ENCODE peak calls at places on chromosomes 7 and 10, in ten cellular contexts. One of them, this sample, is unnamed.

GRCh38 chr7:142960955-142961512 is 1.1 kb downstream of the KEL start:
- DNase-seq in lower lobe of right lung: no peak
- DNase-seq in NCI-H1105: no peak
- DNase-seq in HAP-1: no peak
- DNase-seq in endothelial cell: no peak
- DNase-seq in central memory CD4-positive, alpha-beta T cell: no peak
- DNase-seq in effector memory CD8-positive, alpha-beta T cell: no peak
- DNase-seq in endodermal cell: no peak
- DNase-seq in T-cell: no peak
- DNase-seq in amygdala: no peak
- DNase-seq in this sample: no peak

GRCh38 chr10:96457341-96457740 is 56.4 kb downstream of the TLL2 start:
- DNase-seq in lower lobe of right lung: no peak
- DNase-seq in NCI-H1105: no peak
- DNase-seq in HAP-1: no peak
- DNase-seq in endothelial cell: no peak
- DNase-seq in central memory CD4-positive, alpha-beta T cell: no peak
- DNase-seq in effector memory CD8-positive, alpha-beta T cell: no peak
- DNase-seq in endodermal cell: no peak
- DNase-seq in T-cell: no peak
- DNase-seq in amygdala: no peak
- DNase-seq in this sample: no peak

GRCh38 chr10:128186959-128187787 is 61.0 kb upstream of the MKI67 start:
- DNase-seq in lower lobe of right lung: no peak
- DNase-seq in NCI-H1105: no peak
- DNase-seq in HAP-1: no peak
- DNase-seq in endothelial cell: no peak
- DNase-seq in central memory CD4-positive, alpha-beta T cell: peak
- DNase-seq in effector memory CD8-positive, alpha-beta T cell: no peak
- DNase-seq in endodermal cell: no peak
- DNase-seq in T-cell: no peak
- DNase-seq in amygdala: no peak
- DNase-seq in this sample: no peak

GRCh38 chr7:11373546-11374142 is 400.0 kb downstream of the PHF14 start:
- DNase-seq in lower lobe of right lung: no peak
- DNase-seq in NCI-H1105: peak
- DNase-seq in HAP-1: no peak
- DNase-seq in endothelial cell: no peak
- DNase-seq in central memory CD4-positive, alpha-beta T cell: no peak
- DNase-seq in effector memory CD8-positive, alpha-beta T cell: no peak
- DNase-seq in endodermal cell: no peak
- DNase-seq in T-cell: no peak
- DNase-seq in amygdala: no peak
- DNase-seq in this sample: no peak

GRCh38 chr10:80493482-80494021 is 39.4 kb downstream of the TSPAN14 start:
- DNase-seq in lower lobe of right lung: no peak
- DNase-seq in NCI-H1105: no peak
- DNase-seq in HAP-1: no peak
- DNase-seq in endothelial cell: no peak
- DNase-seq in central memory CD4-positive, alpha-beta T cell: peak
- DNase-seq in effector memory CD8-positive, alpha-beta T cell: no peak
- DNase-seq in endodermal cell: no peak
- DNase-seq in T-cell: no peak
- DNase-seq in amygdala: no peak
- DNase-seq in this sample: no peak

GRCh38 chr10:43983405-43983804 is 334.7 kb upstream of the ZNF32 start:
- DNase-seq in lower lobe of right lung: no peak
- DNase-seq in NCI-H1105: no peak
- DNase-seq in HAP-1: no peak
- DNase-seq in endothelial cell: no peak
- DNase-seq in central memory CD4-positive, alpha-beta T cell: no peak
- DNase-seq in effector memory CD8-positive, alpha-beta T cell: no peak
- DNase-seq in endodermal cell: no peak
- DNase-seq in T-cell: no peak
- DNase-seq in amygdala: no peak
- DNase-seq in this sample: no peak

GRCh38 chr7:139658919-139659675 is 118.7 kb downstream of the HIPK2 start:
- DNase-seq in lower lobe of right lung: no peak
- DNase-seq in NCI-H1105: no peak
- DNase-seq in HAP-1: no peak
- DNase-seq in endothelial cell: no peak
- DNase-seq in central memory CD4-positive, alpha-beta T cell: no peak
- DNase-seq in effector memory CD8-positive, alpha-beta T cell: no peak
- DNase-seq in endodermal cell: no peak
- DNase-seq in T-cell: no peak
- DNase-seq in amygdala: peak
- DNase-seq in this sample: no peak

GRCh38 chr7:157120181-157120580 is 18.5 kb upstream of the UBE3C start:
- DNase-seq in lower lobe of right lung: no peak
- DNase-seq in NCI-H1105: no peak
- DNase-seq in HAP-1: no peak
- DNase-seq in endothelial cell: no peak
- DNase-seq in central memory CD4-positive, alpha-beta T cell: no peak
- DNase-seq in effector memory CD8-positive, alpha-beta T cell: no peak
- DNase-seq in endodermal cell: no peak
- DNase-seq in T-cell: no peak
- DNase-seq in amygdala: no peak
- DNase-seq in this sample: no peak

GRCh38 chr7:143360788-143361551 is 1.5 kb downstream of the FAM131B start:
- DNase-seq in lower lobe of right lung: no peak
- DNase-seq in NCI-H1105: peak
- DNase-seq in HAP-1: no peak
- DNase-seq in endothelial cell: no peak
- DNase-seq in central memory CD4-positive, alpha-beta T cell: no peak
- DNase-seq in effector memory CD8-positive, alpha-beta T cell: no peak
- DNase-seq in endodermal cell: peak
- DNase-seq in T-cell: no peak
- DNase-seq in amygdala: no peak
- DNase-seq in this sample: no peak

GRCh38 chr10:104291439-104291951 is 22.5 kb downstream of the GSTO2 start:
- DNase-seq in lower lobe of right lung: peak
- DNase-seq in NCI-H1105: peak
- DNase-seq in HAP-1: peak
- DNase-seq in endothelial cell: peak
- DNase-seq in central memory CD4-positive, alpha-beta T cell: peak
- DNase-seq in effector memory CD8-positive, alpha-beta T cell: peak
- DNase-seq in endodermal cell: peak
- DNase-seq in T-cell: peak
- DNase-seq in amygdala: peak
- DNase-seq in this sample: peak

GRCh38 chr7:22154130-22154529 is 202.8 kb downstream of the RAPGEF5 start:
- DNase-seq in lower lobe of right lung: no peak
- DNase-seq in NCI-H1105: no peak
- DNase-seq in HAP-1: peak
- DNase-seq in endothelial cell: peak
- DNase-seq in central memory CD4-positive, alpha-beta T cell: no peak
- DNase-seq in effector memory CD8-positive, alpha-beta T cell: no peak
- DNase-seq in endodermal cell: no peak
- DNase-seq in T-cell: no peak
- DNase-seq in amygdala: no peak
- DNase-seq in this sample: no peak

GRCh38 chr7:74544706-74545469 is 91.2 kb downstream of the GTF2IRD1 start:
- DNase-seq in lower lobe of right lung: peak
- DNase-seq in NCI-H1105: no peak
- DNase-seq in HAP-1: peak
- DNase-seq in endothelial cell: peak
- DNase-seq in central memory CD4-positive, alpha-beta T cell: no peak
- DNase-seq in effector memory CD8-positive, alpha-beta T cell: no peak
- DNase-seq in endodermal cell: peak
- DNase-seq in T-cell: no peak
- DNase-seq in amygdala: no peak
- DNase-seq in this sample: no peak

GRCh38 chr10:15856328-15857000 is 3.8 kb downstream of the MINDY3 start:
- DNase-seq in lower lobe of right lung: no peak
- DNase-seq in NCI-H1105: no peak
- DNase-seq in HAP-1: peak
- DNase-seq in endothelial cell: no peak
- DNase-seq in central memory CD4-positive, alpha-beta T cell: no peak
- DNase-seq in effector memory CD8-positive, alpha-beta T cell: no peak
- DNase-seq in endodermal cell: peak
- DNase-seq in T-cell: no peak
- DNase-seq in amygdala: no peak
- DNase-seq in this sample: no peak

GRCh38 chr10:110845756-110846620 is 25.7 kb upstream of the PDCD4 start:
- DNase-seq in lower lobe of right lung: no peak
- DNase-seq in NCI-H1105: no peak
- DNase-seq in HAP-1: no peak
- DNase-seq in endothelial cell: no peak
- DNase-seq in central memory CD4-positive, alpha-beta T cell: no peak
- DNase-seq in effector memory CD8-positive, alpha-beta T cell: no peak
- DNase-seq in endodermal cell: no peak
- DNase-seq in T-cell: no peak
- DNase-seq in amygdala: no peak
- DNase-seq in this sample: no peak

GRCh38 chr10:68811367-68812009 is 15.8 kb upstream of the STOX1 start:
- DNase-seq in lower lobe of right lung: no peak
- DNase-seq in NCI-H1105: no peak
- DNase-seq in HAP-1: no peak
- DNase-seq in endothelial cell: no peak
- DNase-seq in central memory CD4-positive, alpha-beta T cell: no peak
- DNase-seq in effector memory CD8-positive, alpha-beta T cell: no peak
- DNase-seq in endodermal cell: no peak
- DNase-seq in T-cell: no peak
- DNase-seq in amygdala: no peak
- DNase-seq in this sample: no peak

GRCh38 chr7:124702385-124702784 is 63.2 kb downstream of the GPR37 start:
- DNase-seq in lower lobe of right lung: no peak
- DNase-seq in NCI-H1105: no peak
- DNase-seq in HAP-1: no peak
- DNase-seq in endothelial cell: no peak
- DNase-seq in central memory CD4-positive, alpha-beta T cell: no peak
- DNase-seq in effector memory CD8-positive, alpha-beta T cell: no peak
- DNase-seq in endodermal cell: no peak
- DNase-seq in T-cell: no peak
- DNase-seq in amygdala: no peak
- DNase-seq in this sample: no peak

GRCh38 chr7:124655990-124656389 is 109.6 kb downstream of the GPR37 start:
- DNase-seq in lower lobe of right lung: no peak
- DNase-seq in NCI-H1105: peak
- DNase-seq in HAP-1: no peak
- DNase-seq in endothelial cell: no peak
- DNase-seq in central memory CD4-positive, alpha-beta T cell: no peak
- DNase-seq in effector memory CD8-positive, alpha-beta T cell: no peak
- DNase-seq in endodermal cell: no peak
- DNase-seq in T-cell: no peak
- DNase-seq in amygdala: no peak
- DNase-seq in this sample: peak

GRCh38 chr10:90871279-90871760 is 454 bp upstream of the RPP30 start:
- DNase-seq in lower lobe of right lung: no peak
- DNase-seq in NCI-H1105: no peak
- DNase-seq in HAP-1: peak
- DNase-seq in endothelial cell: peak
- DNase-seq in central memory CD4-positive, alpha-beta T cell: peak
- DNase-seq in effector memory CD8-positive, alpha-beta T cell: no peak
- DNase-seq in endodermal cell: peak
- DNase-seq in T-cell: peak
- DNase-seq in amygdala: peak
- DNase-seq in this sample: peak

GRCh38 chr7:99679032-99679399 is 780 bp downstream of the CYP3A5 start:
- DNase-seq in lower lobe of right lung: no peak
- DNase-seq in NCI-H1105: no peak
- DNase-seq in HAP-1: no peak
- DNase-seq in endothelial cell: no peak
- DNase-seq in central memory CD4-positive, alpha-beta T cell: no peak
- DNase-seq in effector memory CD8-positive, alpha-beta T cell: no peak
- DNase-seq in endodermal cell: peak
- DNase-seq in T-cell: no peak
- DNase-seq in amygdala: no peak
- DNase-seq in this sample: no peak

GRCh38 chr7:44061645-44062179 is 3.7 kb downstream of the PGAM2 start:
- DNase-seq in lower lobe of right lung: no peak
- DNase-seq in NCI-H1105: no peak
- DNase-seq in HAP-1: no peak
- DNase-seq in endothelial cell: no peak
- DNase-seq in central memory CD4-positive, alpha-beta T cell: no peak
- DNase-seq in effector memory CD8-positive, alpha-beta T cell: no peak
- DNase-seq in endodermal cell: no peak
- DNase-seq in T-cell: no peak
- DNase-seq in amygdala: no peak
- DNase-seq in this sample: no peak

GRCh38 chr7:20576166-20576660 is 39.3 kb upstream of the ABCB5 start:
- DNase-seq in lower lobe of right lung: no peak
- DNase-seq in NCI-H1105: no peak
- DNase-seq in HAP-1: no peak
- DNase-seq in endothelial cell: no peak
- DNase-seq in central memory CD4-positive, alpha-beta T cell: no peak
- DNase-seq in effector memory CD8-positive, alpha-beta T cell: no peak
- DNase-seq in endodermal cell: no peak
- DNase-seq in T-cell: no peak
- DNase-seq in amygdala: no peak
- DNase-seq in this sample: no peak

GRCh38 chr10:124743188-124744046 is 761 bp downstream of the FAM53B start:
- DNase-seq in lower lobe of right lung: peak
- DNase-seq in NCI-H1105: no peak
- DNase-seq in HAP-1: peak
- DNase-seq in endothelial cell: peak
- DNase-seq in central memory CD4-positive, alpha-beta T cell: peak
- DNase-seq in effector memory CD8-positive, alpha-beta T cell: no peak
- DNase-seq in endodermal cell: peak
- DNase-seq in T-cell: no peak
- DNase-seq in amygdala: no peak
- DNase-seq in this sample: no peak

GRCh38 chr10:6530211-6530840 is 49.8 kb downstream of the PRKCQ start:
- DNase-seq in lower lobe of right lung: no peak
- DNase-seq in NCI-H1105: no peak
- DNase-seq in HAP-1: no peak
- DNase-seq in endothelial cell: no peak
- DNase-seq in central memory CD4-positive, alpha-beta T cell: peak
- DNase-seq in effector memory CD8-positive, alpha-beta T cell: peak
- DNase-seq in endodermal cell: no peak
- DNase-seq in T-cell: peak
- DNase-seq in amygdala: no peak
- DNase-seq in this sample: no peak

GRCh38 chr7:50782376-50783208 is at the start of gene GRB10:
- DNase-seq in lower lobe of right lung: peak
- DNase-seq in NCI-H1105: peak
- DNase-seq in HAP-1: peak
- DNase-seq in endothelial cell: peak
- DNase-seq in central memory CD4-positive, alpha-beta T cell: no peak
- DNase-seq in effector memory CD8-positive, alpha-beta T cell: no peak
- DNase-seq in endodermal cell: peak
- DNase-seq in T-cell: no peak
- DNase-seq in amygdala: peak
- DNase-seq in this sample: no peak

GRCh38 chr10:129495697-129496096 is 28.7 kb downstream of the MGMT start:
- DNase-seq in lower lobe of right lung: no peak
- DNase-seq in NCI-H1105: no peak
- DNase-seq in HAP-1: no peak
- DNase-seq in endothelial cell: no peak
- DNase-seq in central memory CD4-positive, alpha-beta T cell: no peak
- DNase-seq in effector memory CD8-positive, alpha-beta T cell: no peak
- DNase-seq in endodermal cell: no peak
- DNase-seq in T-cell: no peak
- DNase-seq in amygdala: no peak
- DNase-seq in this sample: no peak

GRCh38 chr7:139242741-139243281 is 11.8 kb downstream of the UBN2 start:
- DNase-seq in lower lobe of right lung: no peak
- DNase-seq in NCI-H1105: no peak
- DNase-seq in HAP-1: no peak
- DNase-seq in endothelial cell: no peak
- DNase-seq in central memory CD4-positive, alpha-beta T cell: no peak
- DNase-seq in effector memory CD8-positive, alpha-beta T cell: no peak
- DNase-seq in endodermal cell: no peak
- DNase-seq in T-cell: no peak
- DNase-seq in amygdala: no peak
- DNase-seq in this sample: no peak

GRCh38 chr10:112307631-112308502 is 24.7 kb downstream of the TECTB start:
- DNase-seq in lower lobe of right lung: peak
- DNase-seq in NCI-H1105: no peak
- DNase-seq in HAP-1: peak
- DNase-seq in endothelial cell: peak
- DNase-seq in central memory CD4-positive, alpha-beta T cell: no peak
- DNase-seq in effector memory CD8-positive, alpha-beta T cell: no peak
- DNase-seq in endodermal cell: peak
- DNase-seq in T-cell: no peak
- DNase-seq in amygdala: no peak
- DNase-seq in this sample: no peak

GRCh38 chr10:24929904-24930303 is 22.5 kb downstream of the PRTFDC1 start:
- DNase-seq in lower lobe of right lung: no peak
- DNase-seq in NCI-H1105: no peak
- DNase-seq in HAP-1: no peak
- DNase-seq in endothelial cell: no peak
- DNase-seq in central memory CD4-positive, alpha-beta T cell: no peak
- DNase-seq in effector memory CD8-positive, alpha-beta T cell: no peak
- DNase-seq in endodermal cell: no peak
- DNase-seq in T-cell: no peak
- DNase-seq in amygdala: no peak
- DNase-seq in this sample: no peak

This sample was measured in NCI-H2029 treated with DMSO at 0.1 percent for 48 hours.